ENCODE peak calls at places on chromosomes 5 and 9, in eight cellular contexts. P, B, H, V, T, S, U and I are unnamed samples.

GRCh38 chr5:167952278-167952990 is 339.0 kb upstream of the WWC1 start:
- DNase-seq in P (no peak), B (no peak), H (no peak), V (no peak), T (peak), S (no peak), U (no peak), I (no peak)

GRCh38 chr9:114830546-114830945 is 24.7 kb upstream of the TNFSF15 start:
- DNase-seq in P (no peak), B (no peak), H (no peak), V (no peak), T (no peak), S (no peak), U (no peak), I (no peak)

GRCh38 chr9:34589656-34590375 is at the start of gene CNTFR:
- DNase-seq in P (no peak), B (peak), H (no peak), V (no peak), T (peak), S (peak), U (no peak), I (no peak)

GRCh38 chr9:118992813-118993747 is 376.2 kb downstream of the BRINP1 start:
- DNase-seq in P (no peak), B (no peak), H (no peak), V (no peak), T (no peak), S (no peak), U (no peak), I (no peak)

GRCh38 chr5:103690676-103691075 is 128.1 kb upstream of the NUDT12 start:
- DNase-seq in P (no peak), B (no peak), H (no peak), V (no peak), T (no peak), S (no peak), U (no peak), I (no peak)

GRCh38 chr5:154368041-154368800 is 77.6 kb upstream of the SAP30L start:
- DNase-seq in P (peak), B (no peak), H (peak), V (no peak), T (no peak), S (no peak), U (no peak), I (no peak)

GRCh38 chr5:154092356-154092755 is 53.6 kb downstream of the MFAP3 start:
- DNase-seq in P (no peak), B (no peak), H (no peak), V (no peak), T (no peak), S (no peak), U (no peak), I (no peak)

GRCh38 chr5:112604741-112605390 is 132.8 kb upstream of the APC start:
- DNase-seq in P (no peak), B (no peak), H (no peak), V (peak), T (no peak), S (no peak), U (peak), I (no peak)

GRCh38 chr9:29211681-29212589 is 1638.7 kb upstream of the C9orf72 start:
- DNase-seq in P (peak), B (no peak), H (no peak), V (peak), T (peak), S (peak), U (no peak), I (no peak)

GRCh38 chr5:96326902-96327301 is 106.1 kb downstream of the PCSK1 start:
- DNase-seq in P (no peak), B (no peak), H (no peak), V (peak), T (no peak), S (no peak), U (no peak), I (no peak)

GRCh38 chr9:121699271-121700164 is 48.1 kb downstream of the DAB2IP start:
- DNase-seq in P (peak), B (no peak), H (no peak), V (peak), T (peak), S (no peak), U (peak), I (peak)

GRCh38 chr5:59025734-59026133 is 442.9 kb downstream of the RAB3C start:
- DNase-seq in P (no peak), B (no peak), H (no peak), V (no peak), T (no peak), S (no peak), U (no peak), I (no peak)

GRCh38 chr5:74206571-74207550 is 433.7 kb downstream of the ENC1 start:
- DNase-seq in P (peak), B (no peak), H (no peak), V (no peak), T (peak), S (peak), U (no peak), I (no peak)

GRCh38 chr5:52134013-52134650 is 653.6 kb upstream of the ITGA1 start:
- DNase-seq in P (no peak), B (no peak), H (peak), V (no peak), T (no peak), S (peak), U (no peak), I (no peak)

GRCh38 chr9:95091971-95092320 is 225.6 kb downstream of the FANCC start:
- DNase-seq in P (peak), B (no peak), H (no peak), V (no peak), T (peak), S (no peak), U (no peak), I (no peak)

GRCh38 chr9:31137151-31137849 is 1247.1 kb upstream of the ACO1 start:
- DNase-seq in P (peak), B (no peak), H (no peak), V (no peak), T (no peak), S (no peak), U (no peak), I (no peak)

GRCh38 chr9:95250462-95251058 is 66.9 kb downstream of the FANCC start:
- DNase-seq in P (no peak), B (no peak), H (peak), V (no peak), T (no peak), S (no peak), U (no peak), I (no peak)

GRCh38 chr5:7728076-7728475 is 122.9 kb downstream of the CFAP90 start:
- DNase-seq in P (no peak), B (no peak), H (peak), V (no peak), T (no peak), S (no peak), U (no peak), I (no peak)

GRCh38 chr5:151523335-151523734 is 67.8 kb downstream of the FAT2 start:
- DNase-seq in P (peak), B (no peak), H (no peak), V (peak), T (no peak), S (no peak), U (peak), I (peak)

GRCh38 chr9:124868511-124869465 is 6.9 kb downstream of the ARPC5L start:
- DNase-seq in P (peak), B (peak), H (no peak), V (peak), T (peak), S (peak), U (peak), I (peak)

GRCh38 chr9:121893787-121894186 is 199.3 kb downstream of the TTLL11 start:
- DNase-seq in P (no peak), B (no peak), H (no peak), V (no peak), T (no peak), S (no peak), U (no peak), I (no peak)

DNA sequence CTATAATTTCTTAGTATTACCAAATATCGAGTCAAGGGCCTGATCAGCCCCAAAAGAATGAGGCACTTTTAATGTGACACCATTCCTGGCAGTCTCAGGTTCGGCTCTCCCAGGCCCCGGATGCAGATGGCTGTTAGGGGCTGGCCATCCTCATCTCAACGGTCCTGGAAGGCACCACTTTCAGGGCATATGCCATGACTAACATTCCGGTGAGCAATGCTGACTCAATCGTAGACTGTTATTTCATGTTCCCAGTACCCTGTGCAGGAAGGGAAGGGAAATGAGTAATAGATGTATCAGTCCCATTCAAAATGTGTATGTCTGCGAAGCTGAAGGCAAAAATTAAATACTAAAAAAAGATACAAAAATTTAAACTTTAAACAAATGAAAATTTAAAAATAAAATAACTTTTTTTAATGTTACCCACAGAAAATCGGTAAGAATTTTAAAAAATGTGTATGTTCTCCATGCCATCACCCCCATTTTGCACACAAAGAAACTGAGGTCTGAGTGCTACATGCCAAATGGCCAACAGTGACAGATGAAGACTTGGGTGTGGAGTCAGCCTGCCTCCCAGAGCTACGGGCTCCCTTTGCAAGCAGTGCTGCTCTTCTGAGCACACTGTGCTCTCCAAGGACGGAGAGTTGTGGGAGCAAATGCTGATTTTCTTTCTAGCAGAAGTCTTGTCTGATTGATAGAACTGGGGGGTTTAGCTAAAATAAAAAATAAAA is 79.0 kb downstream of the GLDC start:
- DNase-seq in P (peak), B (peak), H (no peak), V (no peak), T (no peak), S (peak), U (no peak), I (no peak)
- H3K27ac ChIP-seq in P (peak), B (peak), H (no peak), V (no peak), T (no peak), S (peak), U (no peak), I (no peak)

GRCh38 chr9:92720209-92720765 is 44.3 kb downstream of the BICD2 start:
- DNase-seq in P (no peak), B (no peak), H (no peak), V (no peak), T (no peak), S (no peak), U (no peak), I (no peak)

GRCh38 chr9:92722386-92723298 is 42.0 kb downstream of the BICD2 start:
- DNase-seq in P (no peak), B (no peak), H (no peak), V (no peak), T (no peak), S (no peak), U (no peak), I (no peak)

GRCh38 chr9:92723299-92723625 is 41.4 kb downstream of the BICD2 start:
- DNase-seq in P (peak), B (peak), H (no peak), V (no peak), T (no peak), S (peak), U (no peak), I (no peak)

GRCh38 chr9:92720807-92721535 is 43.7 kb downstream of the BICD2 start:
- DNase-seq in P (no peak), B (no peak), H (no peak), V (peak), T (no peak), S (no peak), U (no peak), I (no peak)

GRCh38 chr9:92721548-92721947 is 43.1 kb downstream of the BICD2 start:
- DNase-seq in P (no peak), B (no peak), H (no peak), V (no peak), T (no peak), S (no peak), U (no peak), I (no peak)
- H3K27ac ChIP-seq in P (no peak), B (no peak), H (no peak), V (peak), T (no peak), S (no peak), U (no peak), I (no peak)

GRCh38 chr5:14267166-14267838 is 124.2 kb downstream of the TRIO start:
- DNase-seq in P (no peak), B (no peak), H (no peak), V (no peak), T (no peak), S (no peak), U (no peak), I (no peak)

GRCh38 chr5:14265574-14265973 is 122.4 kb downstream of the TRIO start:
- DNase-seq in P (peak), B (no peak), H (no peak), V (no peak), T (no peak), S (no peak), U (no peak), I (no peak)

GRCh38 chr5:14268236-14268701 is 125.1 kb downstream of the TRIO start:
- DNase-seq in P (peak), B (no peak), H (no peak), V (no peak), T (no peak), S (no peak), U (no peak), I (no peak)

GRCh38 chr5:14266171-14266570 is 123.0 kb downstream of the TRIO start:
- DNase-seq in P (no peak), B (no peak), H (no peak), V (no peak), T (no peak), S (no peak), U (no peak), I (no peak)

DNA sequence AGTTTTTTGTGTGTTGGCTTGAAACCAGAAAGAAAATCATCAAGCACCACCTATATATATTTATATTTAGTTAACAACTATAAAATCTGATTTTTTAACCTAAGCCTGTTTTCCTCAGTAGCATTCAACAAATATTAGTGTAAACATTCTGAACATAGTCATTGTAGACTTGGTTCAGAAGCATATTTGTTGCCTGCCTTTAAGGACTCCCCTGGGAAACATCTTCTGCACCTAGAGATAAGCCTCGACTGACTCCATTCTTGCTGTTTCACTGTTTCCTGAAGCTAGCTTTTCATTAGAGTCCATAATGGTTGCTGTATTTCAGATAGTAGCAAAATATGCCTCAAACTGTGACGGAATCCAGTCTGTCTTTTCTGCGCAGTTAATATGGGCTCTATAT is 123.5 kb downstream of the TRIO start:
- DNase-seq in P (no peak), B (no peak), H (no peak), V (no peak), T (no peak), S (no peak), U (no peak), I (no peak)
- H3K27ac ChIP-seq in P (peak), B (no peak), H (peak), V (no peak), T (no peak), S (no peak), U (no peak), I (no peak)

DNA sequence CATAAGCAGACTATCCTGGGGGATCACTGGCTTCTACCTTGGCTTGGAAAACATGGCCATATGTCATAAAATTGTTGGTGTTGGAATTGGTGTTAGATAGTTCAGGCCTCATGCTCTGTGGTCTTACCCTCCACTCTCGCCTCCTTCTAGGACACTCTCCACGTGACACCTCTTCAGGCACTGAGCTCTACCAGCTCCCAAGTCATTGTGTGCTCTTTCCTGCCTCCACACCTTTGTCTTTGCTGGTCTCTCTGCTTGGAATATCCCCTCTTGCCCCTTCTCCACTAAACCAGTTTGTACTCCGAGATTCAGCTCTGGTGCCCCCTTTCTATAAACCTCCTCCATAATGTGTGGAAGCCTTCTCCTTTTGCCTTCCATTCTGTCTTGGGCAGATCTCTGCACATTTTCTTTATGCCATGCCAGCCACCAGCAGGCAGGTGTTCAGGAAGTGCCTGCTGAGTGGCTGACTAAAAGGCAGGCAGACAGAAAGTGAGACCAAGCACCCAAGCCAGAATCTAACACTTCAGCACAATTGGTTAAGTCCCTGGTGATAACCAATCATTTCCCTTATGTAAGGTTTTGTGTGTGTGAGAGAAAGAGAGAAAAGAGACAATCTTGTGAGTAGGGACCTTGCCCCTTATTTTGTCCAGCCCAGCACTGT is 37.7 kb downstream of the SAR1B start:
- DNase-seq in P (no peak), B (no peak), H (no peak), V (peak), T (no peak), S (no peak), U (no peak), I (no peak)
- H3K27ac ChIP-seq in P (no peak), B (no peak), H (no peak), V (peak), T (peak), S (no peak), U (no peak), I (no peak)

GRCh38 chr5:147803941-147804717 is 21.6 kb upstream of the JAKMIP2 start:
- DNase-seq in P (peak), B (no peak), H (no peak), V (no peak), T (no peak), S (no peak), U (no peak), I (no peak)

GRCh38 chr5:147801461-147801860 is 18.9 kb upstream of the JAKMIP2 start:
- DNase-seq in P (no peak), B (no peak), H (no peak), V (no peak), T (no peak), S (no peak), U (no peak), I (no peak)

GRCh38 chr5:147809830-147810666 is 21.4 kb downstream of the SPINK1 start:
- DNase-seq in P (no peak), B (no peak), H (no peak), V (peak), T (no peak), S (no peak), U (no peak), I (no peak)

GRCh38 chr5:147805030-147805454 is 22.5 kb upstream of the JAKMIP2 start:
- DNase-seq in P (peak), B (no peak), H (peak), V (peak), T (peak), S (no peak), U (no peak), I (peak)
- H3K27ac ChIP-seq in P (no peak), B (no peak), H (no peak), V (peak), T (no peak), S (no peak), U (no peak), I (no peak)

GRCh38 chr9:37790096-37790495 is 5.2 kb upstream of the EXOSC3 start:
- DNase-seq in P (no peak), B (no peak), H (no peak), V (no peak), T (no peak), S (no peak), U (no peak), I (no peak)
- H3K27ac ChIP-seq in P (no peak), B (no peak), H (no peak), V (no peak), T (no peak), S (no peak), U (no peak), I (no peak)